ENCODE peak calls at places on chromosomes 16 and 17, in eight cellular contexts. X is lung, F is neural progenitor cell, K is RWPE2, T is fibroblast of the aortic adventitia, M is GM12865, N is H7, C is mammary epithelial cell. V is an unnamed sample.

GRCh38 chr16:55832788-55833583 is at the start of gene CES1:
- DNase-seq in X (peak), M (no peak), F (peak), N (no peak), K (no peak), T (no peak), C (no peak), V (no peak)

GRCh38 chr17:4427505-4427904 is 6.2 kb upstream of the SPNS3 start:
- DNase-seq in F (no peak), N (peak), M (peak), K (no peak), T (no peak), X (no peak), C (no peak), V (no peak)

GRCh38 chr16:52309761-52310416 is 237.1 kb downstream of the TOX3 start:
- DNase-seq in C (no peak), T (no peak), F (no peak), X (no peak), K (no peak), M (no peak), N (peak), V (no peak)

GRCh38 chr17:58576679-58577367 is 62.4 kb upstream of the MTMR4 start:
- DNase-seq in N (no peak), M (peak), T (no peak), K (no peak), F (no peak), C (peak), X (no peak), V (peak)

GRCh38 chr17:48907713-48908046 is 527 bp upstream of the UBE2Z start:
- DNase-seq in N (no peak), X (no peak), C (no peak), K (no peak), M (no peak), T (no peak), F (no peak), V (peak)

GRCh38 chr16:67936876-67937605 is 391 bp upstream of the PSMB10 start:
- DNase-seq in M (peak), N (no peak), K (peak), F (no peak), X (peak), T (no peak), C (peak), V (peak)

GRCh38 chr16:62540496-62540895 is 504.3 kb upstream of the CDH8 start:
- DNase-seq in F (no peak), C (no peak), T (no peak), M (no peak), K (no peak), N (no peak), X (no peak), V (no peak)

GRCh38 chr17:56913000-56913866 is 616 bp downstream of the TRIM25 start:
- DNase-seq in F (peak), C (no peak), X (no peak), M (no peak), K (no peak), N (peak), T (no peak), V (peak)

GRCh38 chr17:63446218-63446980 is at the start of gene CYB561:
- DNase-seq in F (peak), N (peak), K (no peak), C (peak), M (peak), T (peak), X (peak), V (peak)

GRCh38 chr17:43846963-43847369 is at the start of gene CD300LG:
- DNase-seq in X (no peak), M (no peak), K (no peak), C (no peak), F (peak), T (no peak), N (peak), V (no peak)

GRCh38 chr16:30660424-30661251 is 2.4 kb downstream of the FBRS start:
- DNase-seq in F (no peak), K (no peak), T (no peak), N (peak), C (peak), M (peak), X (no peak), V (no peak)

GRCh38 chr16:66493490-66494401 is 56.2 kb downstream of the TK2 start:
- DNase-seq in N (no peak), X (no peak), K (no peak), M (no peak), T (no peak), C (no peak), F (no peak), V (no peak)

GRCh38 chr17:32495347-32496253 is 8.8 kb downstream of the CDK5R1 start:
- DNase-seq in K (no peak), M (no peak), C (no peak), N (peak), T (peak), X (no peak), F (peak), V (peak)

GRCh38 chr17:81309859-81310839 is 15.0 kb upstream of the SLC38A10 start:
- DNase-seq in N (no peak), F (no peak), K (no peak), T (no peak), X (no peak), M (no peak), C (no peak), V (no peak)

GRCh38 chr17:63986842-63987615 is 11.1 kb upstream of the PRR29 start:
- DNase-seq in F (no peak), C (no peak), M (no peak), N (no peak), T (no peak), K (no peak), X (no peak), V (no peak)

GRCh38 chr16:1154291-1154886 is 1.5 kb downstream of the CACNA1H start:
- DNase-seq in X (no peak), T (no peak), C (no peak), M (no peak), N (no peak), F (peak), K (no peak), V (no peak)

GRCh38 chr16:30874821-30875717 is 18.8 kb downstream of the BCL7C start:
- DNase-seq in X (peak), T (peak), F (peak), N (peak), K (peak), M (peak), C (peak), V (peak)

DNA sequence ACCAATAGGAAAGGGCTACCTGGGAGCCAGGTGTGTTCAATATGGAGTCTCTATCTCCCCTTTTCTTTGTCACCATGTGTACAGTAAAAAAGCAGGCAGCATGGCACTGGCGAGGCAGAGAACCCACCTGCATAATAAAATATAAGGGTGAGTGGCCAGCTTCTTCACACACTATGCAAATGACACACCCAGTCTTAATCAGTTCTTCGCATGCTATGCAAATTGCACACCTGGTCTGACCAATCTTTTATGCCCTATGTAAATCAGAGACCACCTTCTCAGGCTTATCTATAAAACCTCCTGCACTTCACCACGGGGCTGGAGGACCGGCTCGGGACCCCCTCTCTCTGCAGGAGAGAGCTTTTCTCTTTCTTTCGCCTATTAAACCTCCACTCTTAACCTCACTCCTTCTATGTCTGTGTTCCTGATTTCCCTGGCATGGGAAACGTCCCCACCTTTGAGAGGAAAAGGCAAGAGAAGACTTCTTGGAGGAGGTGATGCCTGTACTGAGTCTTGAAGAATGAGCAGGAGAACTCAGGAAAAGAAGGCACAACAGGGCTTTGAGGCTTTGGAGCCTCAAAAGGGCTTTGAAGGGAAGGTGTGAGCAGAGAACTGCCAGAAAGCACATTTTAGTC is 502.1 kb downstream of the GRIN2A start:
- DNase-seq in X (no peak), M (no peak), C (no peak), F (no peak), K (no peak), T (no peak), N (no peak), V (no peak)
- H3K4me3 ChIP-seq in X (no peak), M (no peak), C (no peak), F (no peak), K (no peak), T (no peak), N (peak), V (no peak)

GRCh38 chr16:77211880-77212735 is 12.9 kb downstream of the SYCE1L start:
- DNase-seq in F (peak), C (peak), K (peak), X (peak), M (peak), T (no peak), N (peak), V (peak)
- H3K4me3 ChIP-seq in F (peak), C (peak), K (peak), X (peak), M (peak), T (peak), N (peak), V (peak)

GRCh38 chr16:87801679-87802300 is 36.0 kb upstream of the KLHDC4 start:
- DNase-seq in K (no peak), M (no peak), C (no peak), N (peak), X (no peak), F (no peak), T (no peak), V (no peak)
- H3K4me3 ChIP-seq in K (no peak), M (no peak), C (no peak), N (no peak), X (no peak), F (no peak), T (no peak), V (no peak)

GRCh38 chr16:49464877-49465504 is 91.4 kb downstream of the C16orf78 start:
- DNase-seq in F (peak), X (peak), N (peak), K (no peak), C (no peak), T (no peak), M (no peak), V (no peak)
- H3K4me3 ChIP-seq in F (peak), X (no peak), N (peak), K (no peak), C (no peak), T (no peak), M (no peak), V (no peak)

GRCh38 chr17:45425125-45425983 is 7.3 kb downstream of the ARHGAP27 start:
- DNase-seq in N (peak), X (peak), M (no peak), K (peak), C (peak), T (peak), F (peak), V (peak)

GRCh38 chr17:45425984-45426413 is 6.7 kb downstream of the ARHGAP27 start:
- DNase-seq in N (no peak), K (no peak), X (no peak), C (no peak), F (no peak), M (no peak), T (no peak), V (no peak)

GRCh38 chr17:45423936-45424335 is 8.7 kb downstream of the ARHGAP27 start:
- DNase-seq in N (no peak), T (no peak), X (no peak), M (no peak), K (no peak), F (no peak), C (no peak), V (no peak)

GRCh38 chr17:45423304-45423703 is 9.4 kb downstream of the ARHGAP27 start:
- DNase-seq in C (no peak), M (no peak), K (no peak), T (no peak), X (no peak), N (no peak), F (no peak), V (no peak)

GRCh38 chr17:45424769-45425124 is 7.9 kb downstream of the ARHGAP27 start:
- DNase-seq in X (no peak), T (no peak), C (no peak), K (no peak), F (no peak), N (peak), M (no peak), V (no peak)
- H3K4me3 ChIP-seq in X (no peak), T (no peak), C (peak), K (peak), F (no peak), N (peak), M (no peak), V (no peak)

V was measured in fibroblast of pulmonary artery.